ENCODE peak calls at places on chromosomes 7 and 10, in four cellular contexts. L, X, C and U are unnamed samples.
A peak's percentile ranks its signal among the peaks of the same experiment; 100 is the strongest.

GRCh38 chr7:1555046-1555812 is 776 bp downstream of the TMEM184A start:
- DNase-seq in C (peak; percentile 60), L (no peak), X (no peak), U (peak; percentile 73)

GRCh38 chr7:120941064-120941463 is 9.5 kb upstream of the ING3 start:
- DNase-seq in X (no peak), C (no peak), L (no peak), U (no peak)

GRCh38 chr10:48608279-48608681 is 3.4 kb upstream of the ARHGAP22 start:
- DNase-seq in X (peak; percentile 9), C (peak; percentile 89), L (peak; percentile 51), U (peak; percentile 50)

GRCh38 chr7:102236592-102237287 is 49.9 kb upstream of the SH2B2 start:
- DNase-seq in X (peak; percentile 27), C (peak; percentile 89), L (peak; percentile 61), U (no peak)

GRCh38 chr7:81704595-81704994 is 65.3 kb downstream of the HGF start:
- DNase-seq in C (no peak), L (no peak), X (no peak), U (no peak)

GRCh38 chr10:117457932-117458331 is 82.7 kb upstream of the PDZD8 start:
- DNase-seq in C (no peak), X (no peak), L (no peak), U (no peak)

GRCh38 chr7:132117181-132117580 is 459.1 kb downstream of the PLXNA4 start:
- DNase-seq in C (no peak), L (no peak), X (no peak), U (no peak)

GRCh38 chr10:119750391-119751230 is 24.8 kb downstream of the INPP5F start:
- DNase-seq in L (peak; percentile 68), C (peak; percentile 88), X (peak; percentile 36), U (no peak)

GRCh38 chr10:12708921-12709320 is 292.6 kb downstream of the CCDC3 start:
- DNase-seq in X (no peak), C (no peak), L (no peak), U (no peak)

GRCh38 chr10:95363303-95363912 is 72.6 kb upstream of the PDLIM1 start:
- DNase-seq in C (peak; percentile 85), L (peak; percentile 39), X (no peak), U (no peak)

GRCh38 chr10:110496553-110497437 is 912 bp upstream of the DUSP5 start:
- DNase-seq in X (no peak), C (no peak), L (no peak), U (no peak)

GRCh38 chr7:34365011-34365410 is 293.0 kb upstream of the NPSR1 start:
- DNase-seq in C (no peak), L (no peak), X (no peak), U (no peak)

GRCh38 chr10:87618470-87619423 is 40.9 kb upstream of the PAPSS2 start:
- DNase-seq in L (no peak), C (no peak), X (no peak), U (no peak)

GRCh38 chr7:90661290-90662151 is 65.4 kb downstream of the CDK14 start:
- DNase-seq in L (no peak), C (peak; percentile 50), X (no peak), U (no peak)

GRCh38 chr10:114526497-114527238 is 122.4 kb upstream of the AFAP1L2 start:
- DNase-seq in L (peak; percentile 93), X (peak; percentile 82), C (peak; percentile 96), U (peak; percentile 88)

GRCh38 chr10:120437541-120437940 is 19.5 kb upstream of the PLPP4 start:
- DNase-seq in X (no peak), L (no peak), C (no peak), U (no peak)

GRCh38 chr7:23471090-23471859 is 984 bp upstream of the IGF2BP3 start:
- DNase-seq in L (peak; percentile 91), X (peak; percentile 30), C (peak; percentile 97), U (no peak)

GRCh38 chr7:155276032-155276799 is 21.5 kb upstream of the INSIG1 start:
- DNase-seq in C (no peak), L (no peak), X (no peak), U (no peak)

GRCh38 chr7:27170936-27171635 is 3.0 kb downstream of the HOXA10 start:
- DNase-seq in L (no peak), X (no peak), C (peak; percentile 44), U (no peak)

GRCh38 chr7:112101083-112101846 is 104.9 kb downstream of the DOCK4 start:
- DNase-seq in C (no peak), L (no peak), X (no peak), U (no peak)

GRCh38 chr7:1106783-1107421 is 19.0 kb downstream of the GPER1 start:
- DNase-seq in L (no peak), C (no peak), X (no peak), U (no peak)

GRCh38 chr7:138565451-138566114 is 105.5 kb downstream of the TRIM24 start:
- DNase-seq in X (no peak), C (peak; percentile 75), L (peak; percentile 46), U (no peak)

GRCh38 chr7:155230169-155230593 is 67.5 kb upstream of the INSIG1 start:
- DNase-seq in C (peak; percentile 29), X (no peak), L (no peak), U (no peak)

GRCh38 chr7:105963038-105963667 is at the start of gene CDHR3:
- DNase-seq in L (no peak), X (no peak), C (no peak), U (no peak)

GRCh38 chr10:26556756-26557640 is 118.9 kb downstream of the APBB1IP start:
- DNase-seq in L (peak; percentile 45), C (peak; percentile 80), X (no peak), U (no peak)

GRCh38 chr10:77926566-77927342 is at the start of gene DLG5:
- DNase-seq in C (peak; percentile 65), L (peak; percentile 66), X (peak; percentile 14), U (peak; percentile 78)

GRCh38 chr7:14734839-14735321 is 167.7 kb downstream of the DGKB start:
- DNase-seq in X (no peak), C (peak; percentile 92), L (no peak), U (no peak)

GRCh38 chr10:93337309-93337721 is 144.8 kb downstream of the MYOF start:
- DNase-seq in C (no peak), X (no peak), L (no peak), U (peak; percentile 29)

GRCh38 chr7:74029991-74030415 is 2.0 kb downstream of the ELN start:
- DNase-seq in C (peak; percentile 27), L (no peak), X (no peak), U (peak; percentile 81)